ENCODE peak calls at places on chromosome 18, in seven cellular contexts. V is psoas muscle, K is AG10803, A is lower lobe of right lung, P is GM12878, U is BJ, O is foreskin fibroblast. N is an unnamed sample.
A peak's percentile ranks its signal among the peaks of the same experiment; 100 is the strongest.

GRCh38 chr18:51988277-51988676 is 351.7 kb upstream of the DCC start:
- DNase-seq in V (no peak), K (no peak), A (no peak), P (no peak), U (no peak), O (no peak), N (no peak)

GRCh38 chr18:49025767-49026500 is 75.2 kb upstream of the SMAD7 start:
- DNase-seq in V (no peak), K (no peak), A (no peak), P (no peak), U (no peak), O (no peak), N (no peak)

GRCh38 chr18:8299054-8299708 is 310.1 kb upstream of the RAB12 start:
- DNase-seq in V (no peak), K (no peak), A (no peak), P (no peak), U (no peak), O (no peak), N (no peak)

GRCh38 chr18:63131106-63131943 is 188.2 kb downstream of the BCL2 start:
- DNase-seq in V (no peak), K (peak; percentile 64), A (no peak), P (no peak), U (peak; percentile 3), O (peak; percentile 78), N (peak; percentile 72)

GRCh38 chr18:36458306-36458705 is 160.8 kb downstream of the FHOD3 start:
- DNase-seq in V (no peak), K (no peak), A (no peak), P (no peak), U (no peak), O (no peak), N (no peak)

GRCh38 chr18:76452357-76452756 is 42.7 kb downstream of the ZNF516 start:
- DNase-seq in V (no peak), K (no peak), A (peak; percentile 30), P (no peak), U (no peak), O (peak; percentile 57), N (peak; percentile 67)

GRCh38 chr18:74977041-74977440 is 231.9 kb downstream of the PTGR3 start:
- DNase-seq in V (no peak), K (no peak), A (no peak), P (no peak), U (no peak), O (peak; percentile 20), N (no peak)

GRCh38 chr18:22314406-22314805 is 103.3 kb downstream of the CTAGE1 start:
- DNase-seq in V (peak; percentile 37), K (peak; percentile 91), A (no peak), P (no peak), U (peak; percentile 37), O (peak; percentile 90), N (peak; percentile 94)

GRCh38 chr18:47978141-47978540 is 47.7 kb upstream of the SMAD2 start:
- DNase-seq in V (no peak), K (no peak), A (no peak), P (no peak), U (no peak), O (no peak), N (no peak)

GRCh38 chr18:56120781-56121180 is 517.6 kb downstream of the TXNL1 start:
- DNase-seq in V (no peak), K (no peak), A (no peak), P (no peak), U (no peak), O (no peak), N (no peak)

GRCh38 chr18:23138470-23138869 is 3.2 kb downstream of the CABLES1 start:
- DNase-seq in V (no peak), K (no peak), A (peak; percentile 66), P (no peak), U (no peak), O (no peak), N (no peak)

GRCh38 chr18:77700051-77700450 is 450.4 kb downstream of the GALR1 start:
- DNase-seq in V (no peak), K (no peak), A (no peak), P (no peak), U (no peak), O (no peak), N (peak; percentile 4)

GRCh38 chr18:40365526-40365925 is 1589.5 kb upstream of the PIK3C3 start:
- DNase-seq in V (no peak), K (peak; percentile 33), A (no peak), P (no peak), U (no peak), O (peak; percentile 75), N (peak; percentile 15)

GRCh38 chr18:32468147-32468845 is 2.4 kb downstream of the GAREM1 start:
- DNase-seq in V (no peak), K (no peak), A (no peak), P (no peak), U (no peak), O (no peak), N (peak; percentile 5)

GRCh38 chr18:32469691-32470131 is 971 bp downstream of the GAREM1 start:
- DNase-seq in V (no peak), K (peak; percentile 4), A (no peak), P (no peak), U (no peak), O (peak; percentile 59), N (peak; percentile 42)

GRCh38 chr18:32470713-32471633 is at the start of gene GAREM1:
- DNase-seq in V (peak; percentile 95), K (peak; percentile 95), A (peak; percentile 95), P (peak; percentile 21), U (peak; percentile 66), O (peak; percentile 99), N (peak; percentile 96)

GRCh38 chr18:32470136-32470712 is 458 bp downstream of the GAREM1 start:
- DNase-seq in V (peak; percentile 61), K (peak; percentile 16), A (peak; percentile 63), P (no peak), U (no peak), O (peak; percentile 65), N (peak; percentile 25)

DNA sequence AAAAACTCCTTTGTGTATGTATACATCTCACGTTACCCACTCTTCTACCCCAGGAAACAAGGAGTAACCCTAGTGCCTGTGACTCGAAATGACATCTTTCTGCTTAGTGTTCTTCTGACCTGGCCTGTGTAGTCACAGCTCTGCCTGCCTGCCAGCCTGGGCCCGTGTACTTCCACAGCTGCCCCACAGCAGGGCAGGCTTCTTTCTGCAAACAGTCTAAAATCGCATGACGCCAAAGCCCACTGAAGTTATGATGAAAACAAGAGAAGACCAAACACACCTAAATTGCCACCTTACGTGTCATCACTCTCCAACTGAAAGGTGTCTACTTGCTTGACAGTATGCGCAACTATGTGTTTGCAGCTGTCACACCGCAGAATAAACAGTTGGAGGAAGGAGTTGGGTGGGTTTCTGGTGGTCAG is 1.5 kb downstream of the GAREM1 start:
- DNase-seq in V (peak; percentile 24), K (peak; percentile 5), A (peak; percentile 46), P (no peak), U (no peak), O (peak; percentile 67), N (peak; percentile 55)
- TF ChIP-seq CTCF in V (peak; percentile 40), K (no peak), A (peak; percentile 29), P (no peak), U (no peak), O (no peak), N (peak; percentile 29)

GRCh38 chr18:3872651-3873050 is 422.7 kb downstream of the TGIF1 start:
- DNase-seq in V (no peak), K (no peak), A (no peak), P (peak; percentile 17), U (no peak), O (no peak), N (peak; percentile 14)

GRCh38 chr18:3875376-3875775 is 425.4 kb downstream of the TGIF1 start:
- DNase-seq in V (no peak), K (no peak), A (no peak), P (no peak), U (no peak), O (no peak), N (no peak)

GRCh38 chr18:3873211-3873610 is 423.2 kb downstream of the TGIF1 start:
- DNase-seq in V (no peak), K (no peak), A (no peak), P (no peak), U (no peak), O (no peak), N (no peak)

GRCh38 chr18:3874593-3874992 is 424.6 kb downstream of the TGIF1 start:
- DNase-seq in V (no peak), K (no peak), A (no peak), P (no peak), U (no peak), O (no peak), N (no peak)

DNA sequence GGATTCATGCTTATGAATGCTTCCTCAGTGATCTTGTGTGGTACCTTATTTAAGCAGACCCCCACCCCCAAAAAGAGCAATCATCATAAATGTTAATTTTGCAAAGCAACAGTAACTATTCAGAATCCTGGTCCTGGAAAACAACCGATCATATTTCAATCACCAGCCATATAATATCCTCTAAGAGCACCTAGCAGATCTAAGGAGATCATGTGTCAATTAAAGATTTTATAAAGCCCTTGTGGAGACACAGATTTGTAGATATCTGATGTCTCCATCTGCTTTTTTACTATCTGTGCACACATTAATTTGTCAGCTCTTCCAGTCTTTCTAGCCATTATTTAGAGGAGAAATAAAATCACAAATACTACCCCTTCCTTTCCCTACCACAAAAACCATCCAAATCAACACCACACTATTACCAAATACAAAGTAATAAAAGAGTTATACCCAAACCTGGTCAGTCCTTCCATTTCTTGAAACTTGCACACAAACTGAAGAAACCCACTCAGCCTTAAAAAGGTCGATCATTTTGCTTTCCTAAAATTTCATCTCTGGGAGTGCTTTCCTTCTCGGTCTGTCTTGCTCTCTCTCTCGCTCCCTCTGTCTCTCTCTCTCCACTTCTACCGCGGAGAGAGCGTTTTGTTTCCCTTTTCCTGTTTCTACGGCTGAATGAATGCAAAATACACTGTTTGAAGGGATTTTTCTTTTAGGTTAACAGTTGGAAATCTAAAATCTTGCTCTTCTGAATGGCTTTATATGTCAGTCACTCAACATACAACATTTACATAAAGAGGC is 423.9 kb downstream of the TGIF1 start:
- DNase-seq in V (no peak), K (no peak), A (no peak), P (no peak), U (no peak), O (peak; percentile 2), N (peak; percentile 21)
- H3K4me3 ChIP-seq in V (no peak overlapping the region), K (no peak overlapping the region), A (no peak overlapping the region), P (no peak overlapping the region), U (no peak overlapping the region), O (peak overlapping the region; percentile 29), N (peak overlapping the region; percentile 17)

GRCh38 chr18:60684843-60685513 is 312.4 kb upstream of the MC4R start:
- DNase-seq in V (no peak), K (peak; percentile 28), A (no peak), P (no peak), U (no peak), O (peak; percentile 28), N (peak; percentile 45)
- TF ChIP-seq CTCF in V (peak; percentile 43), K (peak; percentile 60), A (peak; percentile 58), P (no peak), U (peak; percentile 39), O (peak; percentile 27), N (peak; percentile 58)

GRCh38 chr18:37565985-37566478 is 434 bp upstream of the CELF4 start:
- DNase-seq in V (peak; percentile 54), K (peak; percentile 41), A (no peak), P (no peak), U (no peak), O (peak; percentile 72), N (peak; percentile 8)

GRCh38 chr18:37567061-37567993 is 1.7 kb upstream of the CELF4 start:
- DNase-seq in V (no peak), K (no peak), A (no peak), P (no peak), U (no peak), O (peak; percentile 14), N (no peak)

GRCh38 chr18:37565138-37565984 is at the start of gene CELF4:
- DNase-seq in V (no peak), K (no peak), A (no peak), P (no peak), U (no peak), O (peak; percentile 37), N (peak; percentile 2)

GRCh38 chr18:37567994-37568359 is 2.4 kb upstream of the CELF4 start:
- DNase-seq in V (no peak), K (no peak), A (no peak), P (no peak), U (no peak), O (no peak), N (no peak)

GRCh38 chr18:37566479-37567060 is 972 bp upstream of the CELF4 start:
- DNase-seq in V (no peak), K (no peak), A (no peak), P (no peak), U (no peak), O (no peak), N (no peak)
- H3K4me3 ChIP-seq in V (peak overlapping the region; percentile 73), K (peak overlapping the region; percentile 41), A (peak overlapping the region; percentile 61), P (no peak overlapping the region), U (peak overlapping the region; percentile 35), O (peak overlapping the region; percentile 52), N (no peak overlapping the region)

N was measured in fibroblast of mammary gland.